ENCODE peak calls at places on chromosomes 13 and 19, in nine cellular contexts. E is HCT116, Z is spleen, R is upper lobe of left lung, Y is suprapubic skin, B is stomach, L is endothelial cell of umbilical vein, U is breast epithelium, O is transverse colon. W is an unnamed sample. For H3K27me3, the result is how much of the 10 kb centered on the place peaks cover.

GRCh38 chr13:71882120-71882519 is 15.1 kb upstream of the DACH1 start:
- DNase-seq in E (no peak), Z (no peak), R (no peak), Y (no peak), B (no peak), L (no peak), U (no peak), O (no peak), W (no peak)

GRCh38 chr13:66859934-66860867 is 369.9 kb downstream of the PCDH9 start:
- DNase-seq in E (no peak), Z (no peak), R (no peak), Y (no peak), B (no peak), L (peak), U (no peak), O (no peak), W (no peak)

GRCh38 chr19:49938662-49939061 is 9.4 kb upstream of the NUP62 start:
- DNase-seq in E (no peak), Z (peak), R (no peak), Y (no peak), B (no peak), L (no peak), U (no peak), O (no peak), W (no peak)

GRCh38 chr13:114132419-114133121 is at the start of gene RASA3:
- DNase-seq in E (peak), Z (peak), R (peak), Y (peak), B (peak), L (peak), U (no peak), O (peak), W (peak)

GRCh38 chr13:67186985-67187569 is 43.1 kb downstream of the PCDH9 start:
- DNase-seq in E (no peak), Z (no peak), R (no peak), Y (no peak), B (no peak), L (no peak), U (no peak), O (no peak), W (no peak)

GRCh38 chr13:98672947-98673545 is 79.4 kb downstream of the SLC15A1 start:
- DNase-seq in E (peak), Z (peak), R (no peak), Y (peak), B (peak), L (peak), U (peak), O (peak), W (peak)

GRCh38 chr13:37360556-37360955 is 238.0 kb downstream of the POSTN start:
- DNase-seq in E (no peak), Z (no peak), R (no peak), Y (no peak), B (no peak), L (peak), U (no peak), O (no peak), W (no peak)

GRCh38 chr13:38398810-38399493 is 49.3 kb downstream of the UFM1 start:
- DNase-seq in E (no peak), Z (no peak), R (no peak), Y (no peak), B (no peak), L (no peak), U (no peak), O (no peak), W (no peak)

GRCh38 chr13:51688937-51689336 is 104.7 kb downstream of the WDFY2 start:
- DNase-seq in E (no peak), Z (no peak), R (no peak), Y (no peak), B (no peak), L (no peak), U (no peak), O (no peak), W (no peak)

GRCh38 chr13:51519839-51520238 is 64.4 kb upstream of the WDFY2 start:
- DNase-seq in E (no peak), Z (no peak), R (no peak), Y (no peak), B (no peak), L (no peak), U (no peak), O (no peak), W (no peak)

GRCh38 chr13:113205428-113205931 is 3.0 kb downstream of the PCID2 start:
- DNase-seq in E (no peak), Z (no peak), R (no peak), Y (no peak), B (no peak), L (peak), U (no peak), O (no peak), W (no peak)

DNA sequence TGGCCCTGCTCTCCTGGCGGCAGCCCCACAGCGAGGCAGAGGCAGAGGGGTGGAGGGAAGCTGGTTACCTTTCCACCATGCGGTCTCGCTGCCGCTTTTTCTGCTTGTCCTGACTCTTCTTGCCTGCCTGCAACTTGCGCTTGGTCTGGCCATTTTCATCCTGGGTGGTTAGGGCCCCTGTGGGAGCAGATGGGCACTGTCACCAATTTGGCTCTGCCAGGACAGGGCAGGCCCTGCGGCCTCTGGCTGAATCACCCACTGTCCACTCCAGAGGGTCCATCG is 19.6 kb upstream of the AKAP8 start:
- DNase-seq in E (no peak), Z (no peak), R (no peak), Y (no peak), B (no peak), L (no peak), U (no peak), O (no peak), W (peak)
- TF ChIP-seq POLR2A in E (no peak), Z (no peak), R (no peak), Y (no peak), B (no peak), L (no peak), U (no peak), O (no peak), W (no peak)

GRCh38 chr13:77143325-77143907 is 116.5 kb upstream of the FBXL3 start:
- DNase-seq in E (no peak), Z (no peak), R (no peak), Y (no peak), B (no peak), L (no peak), U (no peak), O (no peak), W (no peak)
- TF ChIP-seq POLR2AphosphoS5 in E (no peak), Z (no peak), R (no peak), Y (no peak), B (peak), L (no peak), U (no peak), O (no peak), W (no peak)

GRCh38 chr19:11692127-11692790 is 46.5 kb downstream of the ZNF823 start:
- DNase-seq in E (no peak), Z (no peak), R (no peak), Y (no peak), B (no peak), L (no peak), U (no peak), O (no peak), W (no peak)

GRCh38 chr19:11698231-11698630 is 40.5 kb downstream of the ZNF823 start:
- DNase-seq in E (no peak), Z (no peak), R (no peak), Y (no peak), B (no peak), L (no peak), U (no peak), O (no peak), W (no peak)

GRCh38 chr19:11697284-11697855 is 41.4 kb downstream of the ZNF823 start:
- DNase-seq in E (no peak), Z (no peak), R (no peak), Y (no peak), B (no peak), L (no peak), U (no peak), O (no peak), W (no peak)

GRCh38 chr19:11693505-11694499 is 44.9 kb downstream of the ZNF823 start:
- DNase-seq in E (peak), Z (no peak), R (no peak), Y (no peak), B (no peak), L (no peak), U (no peak), O (no peak), W (no peak)

DNA sequence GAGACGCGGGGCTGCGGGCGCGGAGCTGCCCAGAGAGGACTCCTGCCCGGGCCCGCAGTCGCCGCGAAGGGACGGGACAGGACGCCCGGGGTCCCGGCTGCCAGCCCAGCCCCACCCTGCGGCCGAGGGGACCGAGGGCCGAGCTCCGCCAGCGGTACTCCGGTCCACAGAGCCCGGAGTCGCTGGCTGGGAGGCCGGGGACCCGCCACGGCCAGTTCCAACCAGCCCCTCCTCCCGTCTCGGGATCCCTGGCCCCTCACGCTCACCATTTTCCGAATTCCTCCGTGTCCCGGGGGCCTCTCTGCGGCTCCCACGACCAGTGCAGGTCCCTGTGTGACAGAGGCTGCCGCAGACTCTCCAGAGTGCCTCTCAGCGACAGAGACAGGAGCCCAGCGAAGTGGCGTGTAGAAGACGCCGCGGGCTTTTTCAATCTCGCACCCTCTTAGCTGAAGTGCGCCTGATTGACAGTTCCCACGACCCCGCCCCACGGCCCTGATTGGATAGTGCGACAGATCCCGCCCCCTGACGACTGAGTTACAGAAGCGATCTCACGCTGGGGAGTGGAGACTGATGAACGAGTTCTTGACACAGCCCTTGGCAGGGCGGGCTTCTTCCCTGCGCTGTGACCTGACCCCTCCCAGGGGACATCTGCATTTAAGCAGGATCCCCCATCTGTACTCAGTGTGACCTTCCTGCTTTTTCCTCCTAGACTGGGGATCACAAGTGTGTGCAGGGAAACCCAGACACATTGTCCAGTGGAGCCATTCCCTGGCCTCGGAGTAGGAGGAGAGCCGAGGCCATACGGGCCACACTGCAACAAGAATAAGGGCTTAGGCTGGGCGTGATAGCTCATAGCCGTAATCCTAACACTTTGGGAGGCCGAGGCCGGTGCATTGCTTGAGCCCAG is 44.0 kb downstream of the ZNF823 start:
- DNase-seq in E (peak), Z (peak), R (peak), Y (peak), B (peak), L (peak), U (peak), O (peak), W (peak)
- H3K27me3 ChIP-seq in E (under half), Z (under half), R (under half), Y (under half), B (under half), L (under half), U (under half), O (under half), W (under half)

DNA sequence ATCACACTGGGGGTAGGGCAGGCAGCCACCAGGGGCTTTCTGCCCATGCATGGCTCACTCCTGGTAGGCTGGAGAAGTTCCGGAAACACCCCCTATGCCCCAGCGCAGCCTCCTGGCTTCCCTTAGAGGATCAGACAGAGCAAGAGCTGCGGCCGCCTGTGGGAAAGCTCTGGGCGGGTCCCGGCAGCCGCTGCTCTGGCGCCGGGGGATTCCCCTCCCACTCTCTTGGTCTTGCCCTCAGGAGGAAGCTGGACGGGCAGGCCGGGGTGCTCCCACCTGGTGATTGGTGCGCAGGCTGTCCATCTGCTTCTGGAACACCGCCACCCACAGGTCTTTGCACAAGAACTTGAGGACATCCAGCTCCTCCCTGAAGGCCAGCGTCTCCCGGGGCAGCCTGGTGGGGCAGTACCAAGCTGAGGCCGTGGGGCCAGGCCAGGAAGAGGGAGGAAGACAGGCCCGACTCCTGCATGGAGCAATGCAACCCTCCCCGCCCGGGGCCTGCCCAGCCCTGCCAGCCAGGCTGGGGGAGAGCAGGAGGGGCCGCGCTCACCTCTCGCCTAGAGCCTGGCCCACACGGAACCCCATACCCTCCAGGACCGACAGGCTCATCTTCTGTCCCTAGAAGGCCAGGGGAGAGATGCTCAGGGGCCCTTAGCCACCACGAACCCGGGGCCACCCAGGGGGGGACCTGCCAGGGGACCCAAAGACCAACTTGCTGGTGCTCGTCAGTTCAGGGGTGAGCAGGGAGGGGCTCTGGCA is 4.0 kb upstream of the NKPD1 start:
- DNase-seq in E (peak), Z (peak), R (peak), Y (no peak), B (peak), L (peak), U (peak), O (peak), W (no peak)
- TF ChIP-seq POLR2A in E (no peak), Z (no peak), R (no peak), Y (no peak), B (no peak), L (no peak), U (no peak), O (no peak), W (no peak)

GRCh38 chr13:110251227-110251791 is 55.6 kb downstream of the COL4A1 start:
- DNase-seq in E (no peak), Z (no peak), R (peak), Y (no peak), B (no peak), L (no peak), U (no peak), O (no peak), W (peak)

GRCh38 chr13:110256126-110256905 is 50.6 kb downstream of the COL4A1 start:
- DNase-seq in E (no peak), Z (no peak), R (no peak), Y (no peak), B (no peak), L (no peak), U (no peak), O (no peak), W (no peak)

GRCh38 chr13:110254751-110255553 is 52.0 kb downstream of the COL4A1 start:
- DNase-seq in E (no peak), Z (no peak), R (peak), Y (no peak), B (no peak), L (no peak), U (no peak), O (no peak), W (no peak)

GRCh38 chr13:110257408-110257807 is 49.5 kb downstream of the COL4A1 start:
- DNase-seq in E (no peak), Z (no peak), R (no peak), Y (no peak), B (no peak), L (no peak), U (no peak), O (no peak), W (no peak)

GRCh38 chr13:110254151-110254679 is 52.7 kb downstream of the COL4A1 start:
- DNase-seq in E (no peak), Z (no peak), R (no peak), Y (no peak), B (no peak), L (no peak), U (no peak), O (no peak), W (no peak)
- TF ChIP-seq POLR2AphosphoS5 in E (no peak), Z (peak), R (no peak), Y (no peak), B (peak), L (no peak), U (no peak), O (no peak), W (peak)

DNA sequence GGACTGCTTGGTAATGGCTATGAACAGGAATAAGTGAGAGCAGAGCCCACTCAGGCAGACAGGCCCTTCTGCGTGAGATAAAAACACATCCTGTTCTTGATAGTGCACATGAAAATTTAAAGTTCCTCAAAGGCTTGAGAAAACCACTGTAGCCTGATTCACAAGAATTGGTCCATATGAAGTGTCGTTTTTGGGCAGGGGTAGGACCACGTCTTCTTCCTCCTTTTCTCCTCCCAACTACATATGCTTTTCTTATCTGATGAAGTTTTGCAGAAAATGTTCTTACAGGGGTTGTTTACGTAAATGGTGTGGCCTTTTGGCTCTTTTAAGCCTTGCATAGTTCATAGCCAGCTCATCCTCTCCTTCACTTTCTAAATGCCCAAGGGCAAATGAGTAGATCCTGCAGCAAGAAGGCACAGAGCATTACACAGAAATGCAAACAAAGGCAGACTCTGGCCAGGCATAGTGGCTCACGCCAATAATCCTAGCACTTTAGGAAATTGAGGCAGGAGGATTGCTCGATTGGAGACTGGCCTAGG is 53.8 kb downstream of the RNF6 start:
- DNase-seq in E (no peak), Z (no peak), R (no peak), Y (no peak), B (no peak), L (no peak), U (no peak), O (no peak), W (no peak)
- H3K27me3 ChIP-seq in E (under half), Z (under half), R (under half), Y (under half), B (under half), L (under half), U (under half), O (under half), W (under half)

GRCh38 chr13:110712081-110712848 is 1.2 kb upstream of the ING1 start:
- DNase-seq in E (peak), Z (peak), R (peak), Y (peak), B (peak), L (peak), U (peak), O (peak), W (peak)
- TF ChIP-seq POLR2A in E (peak), Z (no peak), R (peak), Y (no peak), B (peak), L (peak), U (no peak), O (peak), W (peak)

DNA sequence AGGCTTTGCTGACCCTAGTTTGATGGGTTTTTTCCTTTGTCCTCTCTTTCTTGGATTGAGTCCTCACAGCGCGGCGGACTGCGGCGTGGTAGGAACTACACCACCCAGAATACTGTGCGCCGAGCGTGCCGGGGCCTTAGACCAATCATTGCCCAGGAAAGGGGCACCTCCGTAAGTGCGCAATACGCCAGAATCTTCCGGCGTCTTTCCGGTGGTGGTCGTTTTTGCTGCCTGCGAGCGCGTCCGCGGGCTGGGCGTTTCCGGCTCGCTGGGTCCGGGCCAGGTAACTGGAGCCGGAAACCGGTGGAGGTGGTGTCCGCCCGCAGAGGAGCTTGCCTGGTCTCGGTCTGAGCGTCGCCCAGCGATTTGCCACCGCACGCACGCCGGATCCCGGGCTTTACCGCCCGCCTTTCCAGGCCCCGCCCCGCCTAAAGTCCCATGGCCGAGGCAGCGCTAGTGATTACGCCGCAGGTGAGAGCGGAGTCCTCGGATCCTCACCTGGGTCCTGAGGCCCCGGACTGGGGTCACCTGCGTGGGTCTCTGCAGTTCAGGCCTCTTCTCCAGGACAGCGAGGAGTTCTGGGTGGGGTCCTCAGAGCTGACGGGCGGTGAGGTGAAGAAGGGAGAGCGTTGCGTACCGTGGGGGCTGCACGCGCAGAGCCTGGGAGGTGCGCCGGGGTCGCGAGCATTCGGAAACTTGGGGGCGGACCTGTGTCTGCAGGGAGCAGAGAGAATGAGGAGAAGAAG is at the start of gene ZNF549:
- DNase-seq in E (no peak), Z (peak), R (peak), Y (peak), B (peak), L (peak), U (peak), O (peak), W (peak)
- TF ChIP-seq POLR2AphosphoS5 in E (no peak), Z (peak), R (peak), Y (peak), B (peak), L (no peak), U (peak), O (peak), W (peak)

GRCh38 chr19:19308373-19308772 is 11.9 kb downstream of the SUGP1 start:
- DNase-seq in E (no peak), Z (no peak), R (no peak), Y (no peak), B (no peak), L (no peak), U (no peak), O (no peak), W (no peak)
- H3K27me3 ChIP-seq in E (under half), Z (under half), R (under half), Y (under half), B (under half), L (under half), U (under half), O (under half), W (under half)